ENCODE peak calls at places on chromosomes 1 and 21, in five cellular contexts. One of them, this sample, is unnamed.

GRCh38 chr1:21143752-21144151 is 32.9 kb downstream of the EIF4G3 start:
- DNase-seq in amniotic epithelial cell: no peak
- DNase-seq in ELR: no peak
- DNase-seq in activated T-cell treated with anti-CD3 and anti-CD28 coated beads, Interleukin-2, amount 50 U/mL, for 72 hours: no peak
- DNase-seq in naive thymus-derived CD4-positive, alpha-beta T cell: no peak
- DNase-seq in this sample: no peak

GRCh38 chr1:233261206-233261605 is 34.3 kb downstream of the PCNX2 start:
- DNase-seq in naive thymus-derived CD4-positive, alpha-beta T cell: no peak
- DNase-seq in ELR: no peak
- DNase-seq in activated T-cell treated with anti-CD3 and anti-CD28 coated beads, Interleukin-2, amount 50 U/mL, for 72 hours: no peak
- DNase-seq in amniotic epithelial cell: no peak
- DNase-seq in this sample: no peak

GRCh38 chr1:21334214-21335087 is 44.2 kb upstream of the ECE1 start:
- DNase-seq in naive thymus-derived CD4-positive, alpha-beta T cell: peak; percentile 84
- DNase-seq in amniotic epithelial cell: peak; percentile 96
- DNase-seq in activated T-cell treated with anti-CD3 and anti-CD28 coated beads, Interleukin-2, amount 50 U/mL, for 72 hours: peak; percentile 84
- DNase-seq in ELR: peak; percentile 94
- DNase-seq in this sample: peak; percentile 85

GRCh38 chr1:226121587-226122400 is 59.3 kb downstream of the H3-3A start:
- DNase-seq in naive thymus-derived CD4-positive, alpha-beta T cell: peak; percentile 77
- DNase-seq in activated T-cell treated with anti-CD3 and anti-CD28 coated beads, Interleukin-2, amount 50 U/mL, for 72 hours: peak; percentile 79
- DNase-seq in ELR: peak; percentile 64
- DNase-seq in amniotic epithelial cell: no peak
- DNase-seq in this sample: peak; percentile 10

GRCh38 chr1:32623775-32624174 is 26.6 kb downstream of the ZBTB8OS start:
- DNase-seq in activated T-cell treated with anti-CD3 and anti-CD28 coated beads, Interleukin-2, amount 50 U/mL, for 72 hours: peak; percentile 30
- DNase-seq in ELR: no peak
- DNase-seq in naive thymus-derived CD4-positive, alpha-beta T cell: no peak
- DNase-seq in amniotic epithelial cell: no peak
- DNase-seq in this sample: no peak

GRCh38 chr1:62437273-62437945 is 560 bp downstream of the USP1 start:
- DNase-seq in naive thymus-derived CD4-positive, alpha-beta T cell: peak; percentile 52
- DNase-seq in ELR: peak; percentile 33
- DNase-seq in amniotic epithelial cell: peak; percentile 37
- DNase-seq in activated T-cell treated with anti-CD3 and anti-CD28 coated beads, Interleukin-2, amount 50 U/mL, for 72 hours: peak; percentile 44
- DNase-seq in this sample: no peak

GRCh38 chr21:15731243-15731613 is 1.4 kb downstream of the USP25 start:
- DNase-seq in ELR: peak; percentile 70
- DNase-seq in naive thymus-derived CD4-positive, alpha-beta T cell: no peak
- DNase-seq in activated T-cell treated with anti-CD3 and anti-CD28 coated beads, Interleukin-2, amount 50 U/mL, for 72 hours: no peak
- DNase-seq in amniotic epithelial cell: no peak
- DNase-seq in this sample: no peak

GRCh38 chr1:61141288-61142044 is 59.1 kb downstream of the NFIA start:
- DNase-seq in ELR: peak; percentile 22
- DNase-seq in naive thymus-derived CD4-positive, alpha-beta T cell: no peak
- DNase-seq in activated T-cell treated with anti-CD3 and anti-CD28 coated beads, Interleukin-2, amount 50 U/mL, for 72 hours: no peak
- DNase-seq in amniotic epithelial cell: peak; percentile 55
- DNase-seq in this sample: no peak

GRCh38 chr1:158391099-158391498 is 8.2 kb downstream of the OR10T2 start:
- DNase-seq in amniotic epithelial cell: no peak
- DNase-seq in ELR: no peak
- DNase-seq in activated T-cell treated with anti-CD3 and anti-CD28 coated beads, Interleukin-2, amount 50 U/mL, for 72 hours: no peak
- DNase-seq in naive thymus-derived CD4-positive, alpha-beta T cell: no peak
- DNase-seq in this sample: no peak

GRCh38 chr1:169809370-169810095 is 14.8 kb upstream of the METTL18 start:
- DNase-seq in activated T-cell treated with anti-CD3 and anti-CD28 coated beads, Interleukin-2, amount 50 U/mL, for 72 hours: no peak
- DNase-seq in naive thymus-derived CD4-positive, alpha-beta T cell: peak; percentile 44
- DNase-seq in amniotic epithelial cell: peak; percentile 21
- DNase-seq in ELR: peak; percentile 60
- DNase-seq in this sample: peak; percentile 11

GRCh38 chr1:177283380-177283779 is 112.6 kb downstream of the BRINP2 start:
- DNase-seq in amniotic epithelial cell: no peak
- DNase-seq in activated T-cell treated with anti-CD3 and anti-CD28 coated beads, Interleukin-2, amount 50 U/mL, for 72 hours: no peak
- DNase-seq in ELR: no peak
- DNase-seq in naive thymus-derived CD4-positive, alpha-beta T cell: no peak
- DNase-seq in this sample: no peak

GRCh38 chr1:11487196-11487751 is 8.3 kb downstream of the DISP3 start:
- DNase-seq in naive thymus-derived CD4-positive, alpha-beta T cell: no peak
- DNase-seq in activated T-cell treated with anti-CD3 and anti-CD28 coated beads, Interleukin-2, amount 50 U/mL, for 72 hours: no peak
- DNase-seq in amniotic epithelial cell: no peak
- DNase-seq in ELR: no peak
- DNase-seq in this sample: no peak

GRCh38 chr1:10945988-10946387 is 66.5 kb upstream of the TARDBP start:
- DNase-seq in amniotic epithelial cell: no peak
- DNase-seq in activated T-cell treated with anti-CD3 and anti-CD28 coated beads, Interleukin-2, amount 50 U/mL, for 72 hours: no peak
- DNase-seq in ELR: no peak
- DNase-seq in naive thymus-derived CD4-positive, alpha-beta T cell: no peak
- DNase-seq in this sample: no peak

GRCh38 chr1:155278689-155279160 is 1.5 kb downstream of the HCN3 start:
- DNase-seq in ELR: peak; percentile 73
- DNase-seq in activated T-cell treated with anti-CD3 and anti-CD28 coated beads, Interleukin-2, amount 50 U/mL, for 72 hours: no peak
- DNase-seq in amniotic epithelial cell: no peak
- DNase-seq in naive thymus-derived CD4-positive, alpha-beta T cell: no peak
- DNase-seq in this sample: no peak

GRCh38 chr1:40849801-40850592 is 12.2 kb downstream of the CITED4 start:
- DNase-seq in activated T-cell treated with anti-CD3 and anti-CD28 coated beads, Interleukin-2, amount 50 U/mL, for 72 hours: peak; percentile 79
- DNase-seq in naive thymus-derived CD4-positive, alpha-beta T cell: peak; percentile 82
- DNase-seq in ELR: peak; percentile 70
- DNase-seq in amniotic epithelial cell: peak; percentile 40
- DNase-seq in this sample: no peak

GRCh38 chr1:61253912-61254628 is 171.7 kb downstream of the NFIA start:
- DNase-seq in naive thymus-derived CD4-positive, alpha-beta T cell: no peak
- DNase-seq in amniotic epithelial cell: peak; percentile 24
- DNase-seq in ELR: no peak
- DNase-seq in activated T-cell treated with anti-CD3 and anti-CD28 coated beads, Interleukin-2, amount 50 U/mL, for 72 hours: no peak
- DNase-seq in this sample: no peak

GRCh38 chr1:171188388-171189266 is 3.5 kb downstream of the FMO2 start:
- DNase-seq in naive thymus-derived CD4-positive, alpha-beta T cell: peak; percentile 22
- DNase-seq in ELR: peak; percentile 60
- DNase-seq in activated T-cell treated with anti-CD3 and anti-CD28 coated beads, Interleukin-2, amount 50 U/mL, for 72 hours: peak; percentile 49
- DNase-seq in amniotic epithelial cell: peak; percentile 45
- DNase-seq in this sample: no peak

This sample was measured in SW 1271.